ENCODE peak calls at places on chromosomes 5 and 9, in eight cellular contexts. T is GM23248, X is PC-3, V is astrocyte, K is GM23338, M is PC-9, P is GM12878, O is fibroblast of lung. W is an unnamed sample.

GRCh38 chr5:139501376-139501775 is 18.8 kb upstream of the STING1 start:
- DNase-seq in P (no peak), X (no peak), K (no peak), T (no peak), O (no peak), M (no peak), V (no peak), W (no peak)

GRCh38 chr5:79191457-79191856 is 44.5 kb upstream of the JMY start:
- DNase-seq in O (no peak), V (no peak), K (peak; percentile 46), X (no peak), P (no peak), T (no peak), M (no peak), W (no peak)

GRCh38 chr5:87277279-87277835 is 9.7 kb downstream of the RASA1 start:
- DNase-seq in T (peak; percentile 60), P (no peak), O (no peak), K (no peak), X (no peak), V (no peak), M (no peak), W (no peak)

GRCh38 chr5:16628376-16628775 is 11.6 kb upstream of the RETREG1 start:
- DNase-seq in V (no peak), P (no peak), K (no peak), M (no peak), X (no peak), T (no peak), O (no peak), W (no peak)

GRCh38 chr5:153782589-153783238 is 256.0 kb downstream of the FAM114A2 start:
- DNase-seq in V (peak; percentile 72), P (no peak), M (no peak), O (no peak), K (peak; percentile 68), X (no peak), T (peak; percentile 44), W (no peak)

GRCh38 chr5:109645591-109646236 is 44.0 kb upstream of the MAN2A1 start:
- DNase-seq in P (no peak), X (no peak), M (no peak), O (no peak), T (no peak), K (peak; percentile 50), V (no peak), W (no peak)

GRCh38 chr9:20701058-20701457 is 17.0 kb downstream of the FOCAD start:
- DNase-seq in M (no peak), V (no peak), O (no peak), K (no peak), X (no peak), T (no peak), P (no peak), W (no peak)

GRCh38 chr9:132409828-132410528 is at the start of gene CFAP77:
- DNase-seq in X (peak; percentile 46), K (peak; percentile 80), M (no peak), P (no peak), O (peak; percentile 55), T (peak; percentile 79), V (peak; percentile 18), W (no peak)

GRCh38 chr9:135604437-135605237 is 34.7 kb downstream of the GLT6D1 start:
- DNase-seq in O (no peak), P (no peak), M (no peak), X (no peak), K (no peak), T (no peak), V (no peak), W (no peak)

GRCh38 chr9:123348317-123348992 is 7.5 kb upstream of the CRB2 start:
- DNase-seq in X (no peak), M (no peak), V (no peak), P (no peak), T (no peak), K (no peak), O (no peak), W (no peak)
- H3K27ac ChIP-seq in X (no peak overlapping the region), M (no peak overlapping the region), V (no peak overlapping the region), P (no peak overlapping the region), T (no peak overlapping the region), K (no peak overlapping the region), O (no peak overlapping the region), W (no peak overlapping the region)

GRCh38 chr5:1479581-1480188 is 34.4 kb upstream of the SLC6A3 start:
- DNase-seq in P (no peak), M (no peak), O (peak; percentile 81), K (peak; percentile 65), X (peak; percentile 35), T (peak; percentile 77), V (no peak), W (peak; percentile 25)
- TF ChIP-seq EZH2 in P (no peak), M (no peak), O (no peak), K (no peak), X (no peak), T (no peak), V (no peak), W (no peak)

DNA sequence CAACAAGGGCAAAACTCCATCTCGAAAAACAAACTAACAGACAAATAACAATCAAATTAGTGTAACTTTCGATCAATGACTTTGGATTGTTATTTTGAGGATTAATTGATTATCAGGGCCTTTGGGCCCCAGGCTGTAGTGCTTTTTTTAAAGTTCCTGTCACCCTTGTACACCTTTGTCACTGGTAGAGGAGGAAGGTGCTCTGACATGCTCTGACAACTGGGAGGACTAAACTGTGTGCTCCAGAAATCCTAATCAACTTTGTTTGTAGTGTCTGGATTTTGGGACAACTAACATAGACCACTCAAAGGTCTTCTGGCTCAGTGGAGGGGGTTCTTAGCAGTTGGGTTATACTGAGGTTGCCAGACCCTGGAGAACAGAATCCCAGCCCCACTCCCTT is 1.8 kb downstream of the TXN start:
- DNase-seq in V (no peak), K (no peak), O (no peak), T (no peak), M (no peak), P (no peak), X (no peak), W (no peak)
- H4K20me1 ChIP-seq in V (peaks cover 58% of the 10 kb centered on the region), K (peaks cover 26% of the 10 kb centered on the region), O (peaks cover 8% of the 10 kb centered on the region), T (peaks cover 27% of the 10 kb centered on the region), M (peaks cover 58% of the 10 kb centered on the region), P (no peaks in the 10 kb centered on the region), X (peaks cover 54% of the 10 kb centered on the region), W (peaks cover 49% of the 10 kb centered on the region)

DNA sequence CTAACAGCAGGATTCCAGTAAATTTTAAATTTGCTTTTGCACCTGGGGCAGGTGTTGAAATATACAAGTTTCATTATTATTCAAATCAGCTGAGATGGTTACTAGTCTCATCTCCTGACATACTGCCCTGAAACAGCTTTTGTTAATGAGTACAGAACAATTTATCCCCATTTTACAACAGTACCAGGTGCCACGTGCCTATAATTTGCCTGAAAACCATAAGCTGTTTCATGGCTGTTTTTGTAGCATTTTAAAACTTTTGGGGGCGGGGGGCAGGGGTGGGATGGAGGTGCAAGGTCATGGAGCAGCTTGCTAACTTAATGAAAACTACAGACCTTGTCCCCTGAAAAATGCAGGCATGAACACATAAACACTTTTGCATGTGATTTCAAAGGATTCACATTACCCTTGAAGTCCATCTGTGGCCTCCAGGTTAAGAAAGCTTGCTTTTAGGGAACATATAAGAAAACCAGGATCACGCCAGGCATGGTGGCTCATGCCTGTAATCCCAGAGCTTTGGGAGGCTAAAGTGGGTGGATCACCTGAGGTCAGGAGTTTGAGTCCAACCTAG is 42.1 kb downstream of the TIMD4 start:
- DNase-seq in O (no peak), X (no peak), K (no peak), T (no peak), P (no peak), V (no peak), M (no peak), W (no peak)
- H3K27ac ChIP-seq in O (no peak overlapping the region), X (no peak overlapping the region), K (no peak overlapping the region), T (no peak overlapping the region), P (peak overlapping the region; percentile 93), V (no peak overlapping the region), M (no peak overlapping the region), W (no peak overlapping the region)

W was measured in DND-41.